ENCODE peak calls at places on chromosomes 4 and X, in five cellular contexts. One of them, this sample, is unnamed.

GRCh38 chrX:40105016-40105790 is 7.4 kb upstream of the BCOR start:
- DNase-seq in brain microvascular endothelial cell: no peak
- DNase-seq in AG10803: no peak
- DNase-seq in fibroblast of lung: no peak
- DNase-seq in tibial artery: peak; percentile 76
- DNase-seq in this sample: no peak

GRCh38 chr4:76307670-76308014 is 1.1 kb downstream of the STBD1 start:
- DNase-seq in tibial artery: no peak
- DNase-seq in AG10803: no peak
- DNase-seq in fibroblast of lung: no peak
- DNase-seq in brain microvascular endothelial cell: no peak
- DNase-seq in this sample: no peak

GRCh38 chr4:124262211-124263179 is 450.0 kb downstream of the ANKRD50 start:
- DNase-seq in AG10803: peak; percentile 82
- DNase-seq in tibial artery: peak; percentile 74
- DNase-seq in fibroblast of lung: peak; percentile 92
- DNase-seq in brain microvascular endothelial cell: peak; percentile 81
- DNase-seq in this sample: peak; percentile 85

GRCh38 chr4:169099775-169100180 is 89.7 kb upstream of the CBR4 start:
- DNase-seq in tibial artery: no peak
- DNase-seq in brain microvascular endothelial cell: peak; percentile 42
- DNase-seq in AG10803: peak; percentile 72
- DNase-seq in fibroblast of lung: peak; percentile 73
- DNase-seq in this sample: no peak

GRCh38 chr4:8595237-8596087 is 2.9 kb downstream of the CPZ start:
- DNase-seq in brain microvascular endothelial cell: no peak
- DNase-seq in tibial artery: no peak
- DNase-seq in AG10803: no peak
- DNase-seq in fibroblast of lung: no peak
- DNase-seq in this sample: no peak

GRCh38 chr4:173289351-173289725 is 44.8 kb downstream of the HMGB2 start:
- DNase-seq in AG10803: no peak
- DNase-seq in fibroblast of lung: no peak
- DNase-seq in brain microvascular endothelial cell: peak; percentile 6
- DNase-seq in tibial artery: no peak
- DNase-seq in this sample: no peak

GRCh38 chr4:139833131-139833930 is 167.7 kb downstream of the MGST2 start:
- DNase-seq in brain microvascular endothelial cell: no peak
- DNase-seq in fibroblast of lung: no peak
- DNase-seq in tibial artery: no peak
- DNase-seq in AG10803: no peak
- DNase-seq in this sample: no peak

GRCh38 chr4:64305565-64306254 is 103.5 kb downstream of the TECRL start:
- DNase-seq in brain microvascular endothelial cell: no peak
- DNase-seq in tibial artery: no peak
- DNase-seq in AG10803: no peak
- DNase-seq in fibroblast of lung: no peak
- DNase-seq in this sample: no peak

GRCh38 chrX:49054073-49054762 is 4.6 kb upstream of the CCDC120 start:
- DNase-seq in AG10803: no peak
- DNase-seq in brain microvascular endothelial cell: no peak
- DNase-seq in fibroblast of lung: no peak
- DNase-seq in tibial artery: no peak
- DNase-seq in this sample: no peak

GRCh38 chr4:102575369-102576129 is 74.4 kb downstream of the NFKB1 start:
- DNase-seq in AG10803: no peak
- DNase-seq in tibial artery: no peak
- DNase-seq in brain microvascular endothelial cell: peak; percentile 24
- DNase-seq in fibroblast of lung: no peak
- DNase-seq in this sample: no peak

GRCh38 chr4:54961357-54961975 is 163.9 kb downstream of the KDR start:
- DNase-seq in tibial artery: no peak
- DNase-seq in fibroblast of lung: peak; percentile 56
- DNase-seq in brain microvascular endothelial cell: peak; percentile 48
- DNase-seq in AG10803: peak; percentile 56
- DNase-seq in this sample: peak; percentile 53

GRCh38 chr4:3871181-3871852 is 105.1 kb downstream of the ADRA2C start:
- DNase-seq in fibroblast of lung: no peak
- DNase-seq in tibial artery: peak; percentile 45
- DNase-seq in brain microvascular endothelial cell: no peak
- DNase-seq in AG10803: no peak
- DNase-seq in this sample: no peak

GRCh38 chrX:30153881-30154260 is 61.5 kb upstream of the MAGEB2 start:
- DNase-seq in fibroblast of lung: no peak
- DNase-seq in AG10803: peak; percentile 28
- DNase-seq in tibial artery: no peak
- DNase-seq in brain microvascular endothelial cell: no peak
- DNase-seq in this sample: no peak

GRCh38 chr4:26530094-26530493 is 39.8 kb upstream of the CCKAR start:
- DNase-seq in fibroblast of lung: no peak
- DNase-seq in brain microvascular endothelial cell: no peak
- DNase-seq in tibial artery: no peak
- DNase-seq in AG10803: no peak
- DNase-seq in this sample: no peak

GRCh38 chr4:18798123-18798522 is 776.6 kb upstream of the LCORL start:
- DNase-seq in fibroblast of lung: no peak
- DNase-seq in tibial artery: no peak
- DNase-seq in AG10803: no peak
- DNase-seq in brain microvascular endothelial cell: no peak
- DNase-seq in this sample: peak; percentile 10

GRCh38 chr4:24742335-24742734 is 53.0 kb upstream of the SOD3 start:
- DNase-seq in brain microvascular endothelial cell: no peak
- DNase-seq in fibroblast of lung: no peak
- DNase-seq in tibial artery: no peak
- DNase-seq in AG10803: no peak
- DNase-seq in this sample: no peak

GRCh38 chr4:81404294-81404693 is 67.4 kb downstream of the RASGEF1B start:
- DNase-seq in tibial artery: no peak
- DNase-seq in fibroblast of lung: peak; percentile 15
- DNase-seq in AG10803: no peak
- DNase-seq in brain microvascular endothelial cell: no peak
- DNase-seq in this sample: no peak

GRCh38 chr4:103032575-103032974 is 13.1 kb upstream of the SLC9B1 start:
- DNase-seq in brain microvascular endothelial cell: peak; percentile 29
- DNase-seq in fibroblast of lung: peak; percentile 22
- DNase-seq in tibial artery: no peak
- DNase-seq in AG10803: peak; percentile 17
- DNase-seq in this sample: peak; percentile 63

GRCh38 chr4:161642708-161643107 is 521.1 kb downstream of the FSTL5 start:
- DNase-seq in tibial artery: no peak
- DNase-seq in brain microvascular endothelial cell: no peak
- DNase-seq in AG10803: peak; percentile 11
- DNase-seq in fibroblast of lung: peak; percentile 15
- DNase-seq in this sample: peak; percentile 16

GRCh38 chr4:57129477-57129876 is 19.3 kb upstream of the IGFBP7 start:
- DNase-seq in tibial artery: no peak
- DNase-seq in AG10803: no peak
- DNase-seq in brain microvascular endothelial cell: no peak
- DNase-seq in fibroblast of lung: no peak
- DNase-seq in this sample: no peak

GRCh38 chr4:151204925-151205524 is 71.9 kb upstream of the PRSS48 start:
- DNase-seq in fibroblast of lung: no peak
- DNase-seq in tibial artery: no peak
- DNase-seq in brain microvascular endothelial cell: peak; percentile 6
- DNase-seq in AG10803: no peak
- DNase-seq in this sample: no peak

GRCh38 chr4:168569066-168569908 is 72.4 kb downstream of the PALLD start:
- DNase-seq in AG10803: peak; percentile 40
- DNase-seq in fibroblast of lung: no peak
- DNase-seq in tibial artery: no peak
- DNase-seq in brain microvascular endothelial cell: no peak
- DNase-seq in this sample: peak; percentile 80

GRCh38 chrX:11499076-11500044 is 166.4 kb downstream of the ARHGAP6 start:
- DNase-seq in brain microvascular endothelial cell: peak; percentile 29
- DNase-seq in AG10803: peak; percentile 42
- DNase-seq in tibial artery: no peak
- DNase-seq in fibroblast of lung: peak; percentile 78
- DNase-seq in this sample: peak; percentile 0

GRCh38 chr4:7511509-7511908 is 76.8 kb upstream of the PSAPL1 start:
- DNase-seq in tibial artery: no peak
- DNase-seq in fibroblast of lung: no peak
- DNase-seq in brain microvascular endothelial cell: no peak
- DNase-seq in AG10803: no peak
- DNase-seq in this sample: no peak

GRCh38 chrX:30388325-30388724 is 79.1 kb upstream of the NR0B1 start:
- DNase-seq in AG10803: no peak
- DNase-seq in tibial artery: no peak
- DNase-seq in brain microvascular endothelial cell: no peak
- DNase-seq in fibroblast of lung: no peak
- DNase-seq in this sample: no peak

GRCh38 chr4:108370291-108370690 is 201.6 kb upstream of the LEF1 start:
- DNase-seq in fibroblast of lung: no peak
- DNase-seq in tibial artery: no peak
- DNase-seq in AG10803: no peak
- DNase-seq in brain microvascular endothelial cell: no peak
- DNase-seq in this sample: no peak

GRCh38 chr4:118059397-118059796 is 25.1 kb downstream of the NDST3 start:
- DNase-seq in brain microvascular endothelial cell: no peak
- DNase-seq in AG10803: no peak
- DNase-seq in fibroblast of lung: no peak
- DNase-seq in tibial artery: no peak
- DNase-seq in this sample: no peak

GRCh38 chr4:75028196-75028854 is 95.4 kb downstream of the PARM1 start:
- DNase-seq in fibroblast of lung: no peak
- DNase-seq in tibial artery: no peak
- DNase-seq in AG10803: no peak
- DNase-seq in brain microvascular endothelial cell: no peak
- DNase-seq in this sample: peak; percentile 14

GRCh38 chr4:175048111-175048784 is 130.1 kb downstream of the ADAM29 start:
- DNase-seq in brain microvascular endothelial cell: no peak
- DNase-seq in AG10803: no peak
- DNase-seq in fibroblast of lung: no peak
- DNase-seq in tibial artery: no peak
- DNase-seq in this sample: no peak

GRCh38 chr4:7698586-7698985 is 241.1 kb downstream of the AFAP1 start:
- DNase-seq in fibroblast of lung: no peak
- DNase-seq in AG10803: no peak
- DNase-seq in brain microvascular endothelial cell: no peak
- DNase-seq in tibial artery: no peak
- DNase-seq in this sample: no peak

GRCh38 chr4:76563804-76564468 is 128.9 kb downstream of the SHROOM3 start:
- DNase-seq in AG10803: no peak
- DNase-seq in tibial artery: no peak
- DNase-seq in brain microvascular endothelial cell: no peak
- DNase-seq in fibroblast of lung: no peak
- DNase-seq in this sample: no peak

GRCh38 chr4:139768913-139769312 is 103.3 kb downstream of the MGST2 start:
- DNase-seq in tibial artery: no peak
- DNase-seq in AG10803: no peak
- DNase-seq in brain microvascular endothelial cell: no peak
- DNase-seq in fibroblast of lung: no peak
- DNase-seq in this sample: peak; percentile 16

GRCh38 chr4:94468093-94468492 is 16.4 kb downstream of the PDLIM5 start:
- DNase-seq in brain microvascular endothelial cell: no peak
- DNase-seq in tibial artery: no peak
- DNase-seq in fibroblast of lung: no peak
- DNase-seq in AG10803: no peak
- DNase-seq in this sample: no peak

GRCh38 chr4:88177981-88178632 is 19.7 kb upstream of the ABCG2 start:
- DNase-seq in tibial artery: no peak
- DNase-seq in AG10803: peak; percentile 77
- DNase-seq in fibroblast of lung: peak; percentile 71
- DNase-seq in brain microvascular endothelial cell: peak; percentile 61
- DNase-seq in this sample: peak; percentile 95

GRCh38 chrX:71616672-71617529 is 1.4 kb downstream of the CXCR3 start:
- DNase-seq in fibroblast of lung: no peak
- DNase-seq in brain microvascular endothelial cell: no peak
- DNase-seq in tibial artery: no peak
- DNase-seq in AG10803: no peak
- DNase-seq in this sample: no peak
- H3K4me3 ChIP-seq in fibroblast of lung: no peak overlapping the region
- H3K4me3 ChIP-seq in brain microvascular endothelial cell: no peak overlapping the region
- H3K4me3 ChIP-seq in tibial artery: no peak overlapping the region
- H3K4me3 ChIP-seq in AG10803: no peak overlapping the region
- H3K4me3 ChIP-seq in this sample: no peak overlapping the region

GRCh38 chrX:18353931-18354368 is 538 bp downstream of the SCML2 start:
- DNase-seq in fibroblast of lung: no peak
- DNase-seq in tibial artery: no peak
- DNase-seq in brain microvascular endothelial cell: no peak
- DNase-seq in AG10803: peak; percentile 0
- DNase-seq in this sample: no peak

GRCh38 chrX:18351774-18352173 is 2.7 kb downstream of the SCML2 start:
- DNase-seq in tibial artery: no peak
- DNase-seq in AG10803: no peak
- DNase-seq in fibroblast of lung: no peak
- DNase-seq in brain microvascular endothelial cell: no peak
- DNase-seq in this sample: no peak

GRCh38 chrX:18354369-18355329 is at the start of gene SCML2:
- DNase-seq in brain microvascular endothelial cell: peak; percentile 7
- DNase-seq in AG10803: peak; percentile 32
- DNase-seq in tibial artery: no peak
- DNase-seq in fibroblast of lung: peak; percentile 46
- DNase-seq in this sample: peak; percentile 13
- TF ChIP-seq CTCF in brain microvascular endothelial cell: no peak
- TF ChIP-seq CTCF in AG10803: no peak
- TF ChIP-seq CTCF in tibial artery: no peak
- TF ChIP-seq CTCF in fibroblast of lung: no peak
- TF ChIP-seq CTCF in this sample: no peak

GRCh38 chr4:47075241-47075640 is 43.9 kb downstream of the GABRB1 start:
- DNase-seq in AG10803: no peak
- DNase-seq in tibial artery: no peak
- DNase-seq in fibroblast of lung: peak; percentile 35
- DNase-seq in brain microvascular endothelial cell: peak; percentile 47
- DNase-seq in this sample: peak; percentile 73
- H3K4me3 ChIP-seq in AG10803: no peak overlapping the region
- H3K4me3 ChIP-seq in tibial artery: no peak overlapping the region
- H3K4me3 ChIP-seq in fibroblast of lung: no peak overlapping the region
- H3K4me3 ChIP-seq in brain microvascular endothelial cell: no peak overlapping the region
- H3K4me3 ChIP-seq in this sample: no peak overlapping the region

DNA sequence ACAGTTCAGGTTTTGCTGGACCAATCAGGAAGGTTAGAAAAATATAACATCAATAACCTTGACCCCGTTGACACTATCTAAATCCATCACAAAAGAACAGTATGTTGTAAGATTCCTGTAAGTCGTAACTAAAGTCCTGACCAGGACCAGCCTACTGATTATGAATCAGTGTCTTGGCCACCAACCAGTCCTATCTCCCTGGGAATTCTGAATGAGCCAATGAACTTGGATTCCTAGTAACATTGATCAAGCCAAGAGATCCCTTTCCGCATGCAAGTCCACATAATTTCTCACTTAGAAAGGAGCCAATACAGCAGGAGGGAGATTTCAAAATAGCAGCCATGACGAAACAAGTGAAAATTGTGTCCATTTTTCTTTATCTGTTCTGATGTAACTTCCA is 9.5 kb downstream of the XPNPEP2 start:
- DNase-seq in fibroblast of lung: peak; percentile 96
- DNase-seq in brain microvascular endothelial cell: no peak
- DNase-seq in AG10803: peak; percentile 93
- DNase-seq in tibial artery: no peak
- DNase-seq in this sample: peak; percentile 4
- TF ChIP-seq CTCF in fibroblast of lung: no peak
- TF ChIP-seq CTCF in brain microvascular endothelial cell: no peak
- TF ChIP-seq CTCF in AG10803: no peak
- TF ChIP-seq CTCF in tibial artery: no peak
- TF ChIP-seq CTCF in this sample: no peak

GRCh38 chrX:123513585-123514278 is 219.1 kb downstream of the THOC2 start:
- DNase-seq in AG10803: no peak
- DNase-seq in tibial artery: no peak
- DNase-seq in brain microvascular endothelial cell: no peak
- DNase-seq in fibroblast of lung: no peak
- DNase-seq in this sample: no peak
- H3K4me3 ChIP-seq in AG10803: peak overlapping the region; percentile 35
- H3K4me3 ChIP-seq in tibial artery: no peak overlapping the region
- H3K4me3 ChIP-seq in brain microvascular endothelial cell: no peak overlapping the region
- H3K4me3 ChIP-seq in fibroblast of lung: no peak overlapping the region
- H3K4me3 ChIP-seq in this sample: peak overlapping the region; percentile 40

This sample was measured in epithelial cell of esophagus.